ENCODE peak calls at places on chromosomes 16 and 17, in four cellular contexts. V is GM12878, Y is K562, B is HepG2. S is an unnamed sample.

GRCh38 chr17:61474235-61474927 is 22.2 kb downstream of the TBX4 start:
- DNase-seq in V (no peak), Y (no peak), B (no peak), S (no peak)

GRCh38 chr17:49278076-49278475 is 47.5 kb upstream of the PHOSPHO1 start:
- DNase-seq in V (no peak), Y (no peak), B (no peak), S (no peak)

GRCh38 chr17:72404872-72405271 is 284.1 kb downstream of the SOX9 start:
- DNase-seq in V (no peak), Y (no peak), B (no peak), S (no peak)

GRCh38 chr17:80909635-80910034 is 82.0 kb upstream of the CHMP6 start:
- DNase-seq in V (no peak), Y (no peak), B (no peak), S (no peak)

GRCh38 chr17:73017653-73018052 is 74.8 kb downstream of the SLC39A11 start:
- DNase-seq in V (no peak), Y (no peak), B (no peak), S (no peak)

GRCh38 chr17:933168-934083 is 46.1 kb downstream of the NXN start:
- DNase-seq in V (no peak), Y (peak; percentile 34), B (peak; percentile 75), S (peak; percentile 52)

GRCh38 chr16:68247400-68247799 is 2.2 kb downstream of the PLA2G15 start:
- DNase-seq in V (no peak), Y (no peak), B (no peak), S (no peak)

GRCh38 chr16:82782715-82783251 is 156.0 kb downstream of the CDH13 start:
- DNase-seq in V (no peak), Y (no peak), B (no peak), S (no peak)

GRCh38 chr17:34499576-34499975 is 79.8 kb upstream of the TMEM132E start:
- DNase-seq in V (no peak), Y (peak; percentile 14), B (no peak), S (peak; percentile 7)

GRCh38 chr16:77195411-77195810 is 3.8 kb upstream of the SYCE1L start:
- DNase-seq in V (no peak), Y (no peak), B (no peak), S (no peak)

GRCh38 chr16:26672206-26672605 is 394.5 kb upstream of the C16orf82 start:
- DNase-seq in V (no peak), Y (no peak), B (no peak), S (no peak)

GRCh38 chr17:4555863-4556646 is 871 bp upstream of the MYBBP1A start:
- DNase-seq in V (no peak), Y (no peak), B (no peak), S (no peak)

GRCh38 chr16:10579965-10580918 is at the start of gene EMP2:
- DNase-seq in V (no peak), Y (peak; percentile 90), B (peak; percentile 84), S (peak; percentile 84)

GRCh38 chr16:29978081-29978480 is 4.4 kb downstream of the TAOK2 start:
- DNase-seq in V (no peak), Y (no peak), B (no peak), S (no peak)

GRCh38 chr17:1486802-1487695 is 5.4 kb downstream of the MYO1C start:
- DNase-seq in V (peak; percentile 40), Y (no peak), B (no peak), S (peak; percentile 33)

GRCh38 chr16:88651276-88651988 is 579 bp upstream of the CYBA start:
- DNase-seq in V (peak; percentile 92), Y (peak; percentile 88), B (peak; percentile 94), S (no peak)

GRCh38 chr16:73052441-73053030 is 4.6 kb upstream of the ZFHX3 start:
- DNase-seq in V (no peak), Y (no peak), B (no peak), S (no peak)

GRCh38 chr16:12027091-12027490 is 50.6 kb downstream of the SNX29 start:
- DNase-seq in V (no peak), Y (no peak), B (no peak), S (no peak)

GRCh38 chr16:12904041-12904671 is 2.8 kb downstream of the SHISA9 start:
- DNase-seq in V (no peak), Y (no peak), B (no peak), S (no peak)

GRCh38 chr17:35030780-35031179 is 32.7 kb downstream of the RFFL start:
- DNase-seq in V (no peak), Y (no peak), B (no peak), S (no peak)

GRCh38 chr17:28925912-28926365 is 23.1 kb upstream of the DHRS13 start:
- DNase-seq in V (peak; percentile 47), Y (no peak), B (no peak), S (no peak)

GRCh38 chr17:247767-248166 is 66.3 kb upstream of the DOC2B start:
- DNase-seq in V (no peak), Y (no peak), B (no peak), S (no peak)

DNA sequence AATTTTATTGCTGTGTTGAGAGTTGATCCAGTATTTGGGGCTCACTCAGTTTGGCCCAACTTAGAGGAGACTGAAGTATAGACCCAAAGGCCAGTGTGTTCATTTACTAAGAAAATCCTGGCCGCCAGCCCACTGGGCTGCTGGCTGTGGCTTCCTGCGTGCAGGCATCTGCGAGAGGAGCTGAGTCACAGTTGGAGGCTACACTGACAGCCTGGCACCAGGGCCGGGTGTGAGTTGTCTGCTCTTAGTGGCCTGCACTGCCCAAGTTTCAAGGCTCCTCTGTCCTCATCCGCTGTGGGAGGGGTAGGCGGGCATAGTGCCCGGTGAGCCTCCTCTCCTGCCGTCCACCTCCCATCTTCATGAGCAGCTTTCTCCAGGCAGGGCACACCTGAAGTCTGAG is 54.2 kb downstream of the PLD6 start:
- DNase-seq in V (no peak), Y (no peak), B (no peak), S (no peak)
- TF ChIP-seq TARDBP in V (no peak), Y (no peak), B (no peak), S (no peak)

GRCh38 chr16:821751-822150 is 21.2 kb upstream of the GNG13 start:
- DNase-seq in V (no peak), Y (no peak), B (no peak), S (no peak)
- TF ChIP-seq TARDBP in V (no peak), Y (no peak), B (no peak), S (no peak)

GRCh38 chr16:85430523-85431381 is 182.4 kb upstream of the GSE1 start:
- DNase-seq in V (no peak), Y (no peak), B (no peak), S (no peak)

GRCh38 chr16:85428899-85429775 is 184.0 kb upstream of the GSE1 start:
- DNase-seq in V (no peak), Y (no peak), B (no peak), S (no peak)

GRCh38 chr16:85431431-85432124 is 181.5 kb upstream of the GSE1 start:
- DNase-seq in V (no peak), Y (no peak), B (no peak), S (no peak)

GRCh38 chr16:85428168-85428898 is 184.8 kb upstream of the GSE1 start:
- DNase-seq in V (no peak), Y (peak; percentile 50), B (no peak), S (peak; percentile 50)

DNA sequence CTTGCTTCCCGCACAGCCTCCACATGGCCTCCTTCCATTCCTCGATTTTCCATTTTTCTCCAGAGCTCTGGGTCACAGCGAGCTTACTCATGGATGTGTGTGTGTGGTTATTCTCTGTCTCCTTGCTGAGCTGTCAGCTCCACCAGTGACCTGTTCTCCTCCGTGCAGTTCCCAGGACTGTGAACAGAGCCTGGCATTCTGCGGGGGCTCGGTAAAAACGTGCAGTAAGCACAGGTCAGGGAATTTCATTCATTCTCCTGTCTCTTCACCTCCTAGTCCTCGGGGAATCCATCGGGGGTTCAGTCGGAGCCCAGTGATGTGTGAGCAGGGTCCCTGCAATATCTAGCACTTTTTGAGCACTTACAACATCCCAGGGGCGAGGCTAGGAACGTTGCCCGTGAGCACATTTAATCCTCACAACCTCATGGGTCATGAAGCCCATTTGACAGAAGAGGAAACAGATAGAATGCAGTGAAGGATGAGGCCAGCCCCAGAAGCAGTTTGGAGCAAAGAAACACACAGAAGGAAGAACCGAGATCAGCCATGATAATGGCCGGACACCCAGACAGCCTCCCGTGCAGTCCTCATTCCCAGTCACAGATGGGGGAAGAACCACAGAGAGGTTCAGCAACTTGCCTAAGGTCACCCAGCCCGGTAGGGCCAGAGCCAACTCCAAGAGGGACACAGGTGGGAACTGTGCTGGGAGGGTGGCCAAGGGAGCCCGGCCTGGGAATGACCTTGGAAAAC is 183.2 kb upstream of the GSE1 start:
- DNase-seq in V (no peak), Y (no peak), B (no peak), S (no peak)
- TF ChIP-seq TARDBP in V (no peak), Y (no peak), B (no peak), S (no peak)

DNA sequence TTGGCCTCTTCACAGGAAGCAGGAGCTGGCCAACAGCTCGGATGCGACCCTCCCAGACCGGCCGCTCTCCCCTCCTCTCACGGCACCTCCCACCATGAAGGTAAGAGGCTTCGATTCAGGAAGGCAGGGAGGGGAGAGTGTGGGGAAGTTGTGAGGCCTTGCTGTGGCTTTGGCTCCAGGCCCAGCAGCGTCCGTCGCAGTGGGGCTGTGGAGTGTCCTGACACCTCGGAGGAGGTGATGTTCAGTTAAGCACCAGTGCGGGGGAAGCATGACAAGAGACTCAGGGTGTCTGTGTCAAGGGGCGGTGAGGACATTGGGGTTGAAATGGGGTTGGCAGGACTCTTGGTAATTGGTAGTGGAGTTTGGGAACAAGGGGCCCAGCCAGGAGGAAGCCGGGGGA is 109.0 kb downstream of the RAP1GAP2 start:
- DNase-seq in V (no peak), Y (no peak), B (no peak), S (no peak)
- TF ChIP-seq TARDBP in V (no peak), Y (no peak), B (no peak), S (no peak)

GRCh38 chr17:65055280-65055707 is 1.2 kb downstream of the GNA13 start:
- DNase-seq in V (no peak), Y (no peak), B (no peak), S (no peak)

GRCh38 chr17:65054602-65055001 is 1.9 kb downstream of the GNA13 start:
- DNase-seq in V (no peak), Y (no peak), B (no peak), S (no peak)

GRCh38 chr17:65058151-65058550 is 1.6 kb upstream of the GNA13 start:
- DNase-seq in V (no peak), Y (no peak), B (no peak), S (no peak)

GRCh38 chr17:65057520-65058075 is 1.1 kb upstream of the GNA13 start:
- DNase-seq in V (no peak), Y (no peak), B (no peak), S (no peak)

GRCh38 chr17:65055708-65056638 is 567 bp downstream of the GNA13 start:
- DNase-seq in V (no peak), Y (peak; percentile 48), B (peak; percentile 38), S (peak; percentile 45)
- TF ChIP-seq TARDBP in V (no peak), Y (no peak), B (no peak), S (no peak)

GRCh38 chr16:17476414-17477259 is 5.9 kb upstream of the XYLT1 start:
- DNase-seq in V (no peak), Y (peak; percentile 36), B (peak; percentile 58), S (peak; percentile 46)
- TF ChIP-seq TARDBP in V (no peak), Y (no peak), B (no peak), S (no peak)

S was measured in HEK293T.